ENCODE peak calls at places on chromosomes 16 and 17, in eight cellular contexts. X is PC-9; Y is SJCRH30; F is CD8-positive, alpha-beta memory T cell; H is adipocyte; C is stomach; G is sigmoid colon; R is endothelial cell of umbilical vein. N is an unnamed sample. For H3K4me1, the result is how much of the 10 kb centered on the place peaks cover.

GRCh38 chr17:17819561-17819995 is 17.2 kb downstream of the SREBF1 start:
- DNase-seq in G (peak), Y (peak), F (peak), X (peak), H (peak), R (peak), C (peak), N (no peak)

GRCh38 chr16:88318091-88318494 is 64.7 kb upstream of the ZNF469 start:
- DNase-seq in F (no peak), G (no peak), Y (no peak), H (no peak), R (no peak), C (no peak), X (no peak), N (no peak)

GRCh38 chr16:83348991-83349390 is 458.8 kb upstream of the HSBP1 start:
- DNase-seq in C (no peak), X (no peak), R (no peak), G (no peak), F (no peak), H (no peak), Y (no peak), N (no peak)

GRCh38 chr16:84585886-84586285 is 32.0 kb downstream of the COTL1 start:
- DNase-seq in R (no peak), C (no peak), X (no peak), Y (peak), G (no peak), F (peak), H (no peak), N (no peak)

GRCh38 chr17:44557653-44558285 is 485 bp downstream of the FZD2 start:
- DNase-seq in Y (peak), R (peak), G (peak), F (peak), C (peak), X (no peak), H (peak), N (peak)

GRCh38 chr17:65586899-65587298 is 25.5 kb upstream of the AXIN2 start:
- DNase-seq in Y (no peak), R (no peak), F (no peak), X (no peak), H (no peak), C (no peak), G (no peak), N (no peak)

GRCh38 chr17:51347851-51348584 is 87.7 kb downstream of the UTP18 start:
- DNase-seq in R (no peak), F (no peak), H (no peak), X (no peak), C (no peak), G (no peak), Y (no peak), N (no peak)

GRCh38 chr17:78144736-78145641 is 1.2 kb upstream of the C17orf99 start:
- DNase-seq in H (peak), F (no peak), X (peak), G (peak), R (no peak), C (peak), Y (peak), N (no peak)

GRCh38 chr16:50263060-50263909 is 3.1 kb upstream of the ADCY7 start:
- DNase-seq in X (no peak), H (no peak), R (no peak), G (no peak), Y (no peak), C (no peak), F (peak), N (peak)

GRCh38 chr17:82397449-82398335 is 20.5 kb upstream of the HEXD start:
- DNase-seq in Y (peak), X (no peak), F (no peak), H (no peak), C (no peak), R (no peak), G (no peak), N (no peak)

GRCh38 chr17:79513805-79514535 is 96.9 kb downstream of the RBFOX3 start:
- DNase-seq in Y (no peak), H (no peak), R (no peak), C (no peak), G (no peak), X (no peak), F (no peak), N (no peak)

GRCh38 chr16:74984194-74984669 is 691 bp downstream of the WDR59 start:
- DNase-seq in G (no peak), F (peak), R (peak), C (no peak), H (peak), X (no peak), Y (no peak), N (no peak)

GRCh38 chr17:72408641-72409040 is 287.8 kb downstream of the SOX9 start:
- DNase-seq in F (no peak), H (no peak), R (no peak), Y (no peak), C (no peak), X (no peak), G (no peak), N (no peak)

GRCh38 chr17:72408122-72408382 is 287.2 kb downstream of the SOX9 start:
- DNase-seq in Y (no peak), G (no peak), H (no peak), F (no peak), R (no peak), X (no peak), C (no peak), N (no peak)

GRCh38 chr17:72411124-72411563 is 290.3 kb downstream of the SOX9 start:
- DNase-seq in R (no peak), Y (no peak), H (no peak), C (no peak), F (no peak), G (no peak), X (peak), N (no peak)

GRCh38 chr17:72407336-72408121 is 286.7 kb downstream of the SOX9 start:
- DNase-seq in R (peak), F (no peak), Y (peak), H (peak), C (peak), X (peak), G (peak), N (peak)

GRCh38 chr17:72409405-72410002 is 288.7 kb downstream of the SOX9 start:
- DNase-seq in Y (no peak), X (no peak), C (no peak), H (no peak), R (no peak), F (no peak), G (no peak), N (no peak)
- H3K4me1 ChIP-seq in Y (under half), X (half or more), C (under half), H (under half), R (under half), F (under half), G (under half), N (half or more)

GRCh38 chr17:81221371-81221841 is 1.4 kb downstream of the CEP131 start:
- DNase-seq in Y (no peak), X (no peak), G (no peak), F (no peak), C (no peak), H (no peak), R (no peak), N (no peak)
- H3K4me1 ChIP-seq in Y (under half), X (under half), G (under half), F (under half), C (under half), H (under half), R (under half), N (under half)

GRCh38 chr16:68385371-68385770 is 62.9 kb downstream of the SMPD3 start:
- DNase-seq in X (no peak), H (no peak), F (peak), C (no peak), G (no peak), R (no peak), Y (no peak), N (no peak)
- H3K4me1 ChIP-seq in X (under half), H (under half), F (under half), C (under half), G (under half), R (under half), Y (under half), N (under half)

GRCh38 chr17:76264425-76264754 is 758 bp upstream of the UBALD2 start:
- DNase-seq in C (no peak), G (no peak), X (no peak), H (no peak), R (no peak), Y (no peak), F (no peak), N (no peak)
- H3K4me1 ChIP-seq in C (half or more), G (under half), X (half or more), H (under half), R (half or more), Y (under half), F (half or more), N (under half)

GRCh38 chr17:8160741-8161221 is 2.0 kb downstream of the VAMP2 start:
- DNase-seq in C (no peak), F (peak), G (peak), R (no peak), X (no peak), H (no peak), Y (no peak), N (no peak)

GRCh38 chr17:8158267-8159031 is 4.3 kb downstream of the VAMP2 start:
- DNase-seq in C (peak), H (peak), Y (peak), F (peak), R (peak), X (peak), G (peak), N (no peak)

GRCh38 chr17:8159459-8160223 is 3.1 kb downstream of the VAMP2 start:
- DNase-seq in G (peak), C (no peak), Y (no peak), X (no peak), F (peak), H (no peak), R (no peak), N (no peak)

GRCh38 chr17:8160224-8160577 is 2.5 kb downstream of the VAMP2 start:
- DNase-seq in Y (no peak), R (no peak), G (no peak), X (no peak), C (no peak), H (no peak), F (no peak), N (no peak)

DNA sequence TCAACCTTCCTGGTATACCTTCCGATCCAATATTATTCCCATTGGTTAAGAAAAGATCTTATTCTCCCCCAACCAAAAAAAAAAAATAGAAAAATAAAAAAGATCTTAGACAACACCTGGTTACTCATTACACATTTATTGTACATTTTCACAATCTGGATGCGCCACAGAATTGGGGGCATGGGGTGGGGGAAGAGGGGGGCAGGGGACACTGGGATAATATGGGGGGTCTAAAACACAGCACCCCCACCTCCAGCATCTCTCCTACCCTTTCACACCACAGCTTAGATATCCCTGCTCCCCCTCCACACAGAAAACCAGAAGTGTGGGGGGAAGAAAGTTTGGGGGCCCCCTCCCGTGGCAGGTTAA is 3.7 kb downstream of the VAMP2 start:
- DNase-seq in G (no peak), Y (no peak), R (no peak), F (peak), C (no peak), X (no peak), H (no peak), N (no peak)
- H3K4me1 ChIP-seq in G (half or more), Y (under half), R (under half), F (half or more), C (half or more), X (under half), H (under half), N (under half)

GRCh38 chr17:28975634-28976033 is 24.3 kb upstream of the PHF12 start:
- DNase-seq in R (no peak), Y (no peak), C (no peak), H (no peak), X (no peak), F (no peak), G (no peak), N (no peak)
- H3K4me1 ChIP-seq in R (under half), Y (under half), C (under half), H (under half), X (under half), F (under half), G (under half), N (under half)

DNA sequence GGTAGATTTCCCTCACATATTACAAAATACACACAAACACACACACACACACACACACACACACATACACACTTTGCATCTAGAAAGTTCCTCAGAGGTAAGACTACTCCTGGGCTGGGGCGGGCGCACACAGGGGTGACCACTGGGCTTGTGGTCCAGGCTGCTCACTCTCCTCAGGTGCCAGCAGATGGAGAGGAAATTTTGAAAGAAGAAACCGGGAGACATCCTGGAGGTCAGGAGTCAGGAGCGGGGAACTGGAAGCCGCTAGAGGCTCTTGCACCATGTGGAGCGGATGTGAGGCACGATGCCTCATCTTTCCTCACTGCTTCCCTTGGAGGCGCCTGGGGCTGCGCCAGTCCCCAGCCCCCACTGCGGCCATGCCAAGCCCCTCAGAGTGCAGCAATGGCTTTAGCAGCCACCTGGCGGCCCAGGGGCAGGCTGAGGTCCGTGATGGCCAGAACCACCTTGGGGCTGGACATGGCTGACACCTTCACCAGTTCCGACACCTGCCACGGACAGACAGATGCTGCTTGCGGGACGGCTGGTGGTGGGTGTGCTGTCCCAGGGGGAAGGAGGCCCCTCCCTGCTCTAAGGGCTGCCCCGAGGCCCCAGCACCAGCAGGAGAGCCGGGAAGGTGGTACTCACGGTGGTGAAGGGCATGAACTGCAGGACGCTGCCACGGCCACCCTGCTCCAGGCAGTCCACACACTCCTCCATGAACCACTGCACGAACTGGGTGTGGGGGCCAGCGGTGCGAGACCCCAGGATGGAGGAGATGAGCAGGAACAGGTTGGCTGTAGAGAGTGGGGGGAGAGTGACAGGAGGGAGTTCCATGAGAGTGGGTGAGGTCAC is 4.1 kb downstream of the CSF3 start:
- DNase-seq in H (no peak), R (peak), X (no peak), G (peak), C (no peak), F (no peak), Y (no peak), N (no peak)
- H3K4me1 ChIP-seq in H (under half), R (half or more), X (under half), G (under half), C (half or more), F (under half), Y (under half), N (half or more)

N was measured in RWPE2.